ENCODE peak calls at places on chromosomes 7 and 10, in six cellular contexts. M, E, Q, O, K and T are unnamed samples.

GRCh38 chr10:1348773-1349050 is 292.5 kb downstream of the WDR37 start:
- DNase-seq in E (no peak), Q (no peak), K (no peak), O (no peak), M (no peak), T (no peak)

GRCh38 chr10:103042908-103043307 is 124.8 kb downstream of the CNNM2 start:
- DNase-seq in Q (no peak), E (no peak), M (no peak), O (no peak), K (no peak), T (no peak)

GRCh38 chr10:127907411-127908105 is 655 bp downstream of the PTPRE start:
- DNase-seq in O (no peak), M (no peak), E (no peak), Q (no peak), K (no peak), T (peak; percentile 43)

GRCh38 chr10:110817614-110818013 is 54.1 kb upstream of the PDCD4 start:
- DNase-seq in K (no peak), M (no peak), O (no peak), Q (no peak), E (no peak), T (no peak)

GRCh38 chr7:51045319-51046102 is 262.8 kb upstream of the GRB10 start:
- DNase-seq in E (no peak), Q (peak; percentile 82), M (no peak), O (no peak), K (no peak), T (peak; percentile 71)

GRCh38 chr10:58070964-58071363 is 196.7 kb downstream of the IPMK start:
- DNase-seq in Q (no peak), K (no peak), E (no peak), O (no peak), M (no peak), T (no peak)

GRCh38 chr7:84195295-84196006 is 862 bp upstream of the SEMA3A start:
- DNase-seq in O (no peak), K (no peak), M (no peak), E (peak; percentile 30), Q (no peak), T (peak; percentile 52)

GRCh38 chr10:30365278-30365677 is 16.2 kb upstream of the MTPAP start:
- DNase-seq in K (no peak), O (no peak), E (no peak), M (no peak), Q (no peak), T (no peak)

GRCh38 chr10:64501807-64502206 is 980.6 kb downstream of the REEP3 start:
- DNase-seq in K (no peak), E (no peak), Q (no peak), O (no peak), M (no peak), T (no peak)

GRCh38 chr10:132005147-132005546 is 23.4 kb upstream of the BNIP3 start:
- DNase-seq in E (no peak), Q (no peak), O (no peak), M (no peak), K (no peak), T (no peak)

GRCh38 chr10:76422769-76423168 is 991.3 kb downstream of the LRMDA start:
- DNase-seq in Q (peak; percentile 30), M (no peak), K (no peak), O (no peak), E (no peak), T (no peak)

GRCh38 chr10:124741281-124741921 is 2.8 kb downstream of the FAM53B start:
- DNase-seq in M (peak; percentile 79), E (peak; percentile 90), Q (peak; percentile 64), K (peak; percentile 85), O (no peak), T (peak; percentile 85)

GRCh38 chr7:2575733-2576350 is 17.1 kb downstream of the IQCE start:
- DNase-seq in M (no peak), E (no peak), K (no peak), Q (peak; percentile 46), O (no peak), T (no peak)

GRCh38 chr7:106178593-106179134 is 66.6 kb upstream of the SYPL1 start:
- DNase-seq in Q (peak; percentile 57), M (no peak), O (no peak), K (no peak), E (peak; percentile 24), T (no peak)

GRCh38 chr7:102061981-102062390 is 224.7 kb upstream of the SH2B2 start:
- DNase-seq in M (no peak), Q (peak; percentile 46), E (peak; percentile 71), K (no peak), O (no peak), T (peak; percentile 65)
- H3K23ac ChIP-seq in M (no peak overlapping the region), Q (peak overlapping the region; percentile 25), E (no peak overlapping the region), K (no peak overlapping the region), O (no peak overlapping the region), T (no peak overlapping the region)

GRCh38 chr10:113052076-113052830 is 102.2 kb downstream of the TCF7L2 start:
- DNase-seq in O (no peak), M (no peak), K (no peak), E (peak; percentile 71), Q (no peak), T (no peak)
- H3K23ac ChIP-seq in O (no peak overlapping the region), M (no peak overlapping the region), K (no peak overlapping the region), E (no peak overlapping the region), Q (peak overlapping the region; percentile 41), T (no peak overlapping the region)

GRCh38 chr7:151063212-151063561 is 3.8 kb downstream of the SLC4A2 start:
- DNase-seq in K (no peak), M (no peak), O (no peak), Q (peak; percentile 69), E (peak; percentile 64), T (peak; percentile 85)

GRCh38 chr7:151061241-151062110 is 2.1 kb downstream of the SLC4A2 start:
- DNase-seq in M (no peak), O (no peak), K (peak; percentile 54), E (peak; percentile 64), Q (no peak), T (peak; percentile 34)

GRCh38 chr7:151062399-151063211 is 3.2 kb downstream of the SLC4A2 start:
- DNase-seq in K (peak; percentile 98), Q (peak; percentile 76), E (peak; percentile 99), O (peak; percentile 95), M (peak; percentile 77), T (peak; percentile 83)

GRCh38 chr7:151060416-151061234 is 1.2 kb downstream of the SLC4A2 start:
- DNase-seq in M (peak; percentile 63), E (peak; percentile 29), K (no peak), Q (no peak), O (no peak), T (peak; percentile 49)

GRCh38 chr7:151062111-151062398 is 2.7 kb downstream of the SLC4A2 start:
- DNase-seq in M (no peak), O (no peak), Q (no peak), E (no peak), K (no peak), T (no peak)
- H3K23ac ChIP-seq in M (peak overlapping the region; percentile 75), O (no peak overlapping the region), Q (peak overlapping the region; percentile 11), E (no peak overlapping the region), K (no peak overlapping the region), T (peak overlapping the region; percentile 29)

GRCh38 chr7:122136033-122136432 is 8.0 kb downstream of the AASS start:
- DNase-seq in O (no peak), M (no peak), E (no peak), K (no peak), Q (no peak), T (peak; percentile 23)

GRCh38 chr7:122133477-122133876 is 10.6 kb downstream of the AASS start:
- DNase-seq in K (no peak), Q (no peak), M (no peak), E (no peak), O (no peak), T (no peak)

GRCh38 chr7:122137291-122138077 is 6.6 kb downstream of the AASS start:
- DNase-seq in O (no peak), M (no peak), Q (peak; percentile 43), K (no peak), E (peak; percentile 27), T (peak; percentile 47)

GRCh38 chr7:122135275-122135674 is 8.8 kb downstream of the AASS start:
- DNase-seq in K (no peak), M (no peak), O (no peak), Q (no peak), E (no peak), T (no peak)

DNA sequence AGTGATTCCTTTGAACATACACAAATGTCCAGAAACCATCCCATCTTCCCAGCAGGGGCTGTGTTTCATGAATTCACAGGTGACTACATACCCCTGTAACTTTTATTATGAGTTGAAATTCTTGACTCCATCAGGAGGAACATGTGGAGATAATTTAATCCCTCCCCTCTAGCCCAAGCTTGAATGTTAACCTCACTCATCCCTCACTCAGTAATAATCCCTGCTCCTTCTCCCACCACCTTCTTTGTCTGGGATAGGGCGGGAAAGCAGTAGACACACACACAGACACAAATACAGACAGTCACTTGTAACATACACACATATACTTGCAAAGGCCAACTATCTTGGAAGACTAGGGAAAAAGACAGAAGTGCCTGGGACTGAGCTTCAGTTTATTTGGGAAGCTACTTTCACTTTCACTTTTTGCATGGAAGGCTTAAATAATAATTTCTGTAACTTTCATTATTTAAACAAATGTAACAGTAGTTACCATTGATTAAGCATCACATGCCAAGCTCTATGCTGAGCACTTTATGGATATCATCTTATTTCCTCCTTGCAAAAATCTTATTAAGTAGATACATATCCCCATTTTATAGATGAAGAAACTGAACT is 7.3 kb downstream of the AASS start:
- DNase-seq in E (no peak), O (no peak), M (no peak), Q (peak; percentile 18), K (no peak), T (peak; percentile 63)
- H3K23ac ChIP-seq in E (no peak overlapping the region), O (no peak overlapping the region), M (no peak overlapping the region), Q (no peak overlapping the region), K (no peak overlapping the region), T (no peak overlapping the region)